ENCODE peak calls at places on chromosomes 5 and 9, in four cellular contexts. X is HepG2, I is GM12878, N is K562. W is an unnamed sample.

GRCh38 chr5:51380603-51381207 is 2.5 kb upstream of the ISL1 start:
- DNase-seq in X (peak), I (no peak), N (peak), W (no peak)

GRCh38 chr9:127136880-127137639 is 14.6 kb upstream of the ANGPTL2 start:
- DNase-seq in X (no peak), I (no peak), N (no peak), W (no peak)

GRCh38 chr9:25094518-25094917 is 548.8 kb upstream of the IZUMO3 start:
- DNase-seq in X (no peak), I (no peak), N (no peak), W (no peak)

GRCh38 chr9:35664531-35665470 is at the start of gene ARHGEF39:
- DNase-seq in X (peak), I (no peak), N (peak), W (peak)

GRCh38 chr9:122383992-122384461 is 13.2 kb downstream of the PTGS1 start:
- DNase-seq in X (no peak), I (no peak), N (no peak), W (no peak)

GRCh38 chr5:66538531-66538930 is 57.7 kb upstream of the MAST4 start:
- DNase-seq in X (no peak), I (no peak), N (no peak), W (no peak)

GRCh38 chr5:159359408-159359807 is 29.1 kb upstream of the IL12B start:
- DNase-seq in X (no peak), I (no peak), N (no peak), W (no peak)

GRCh38 chr9:115289757-115290208 is 171.8 kb upstream of the TNC start:
- DNase-seq in X (no peak), I (no peak), N (no peak), W (no peak)

GRCh38 chr5:17167171-17167891 is 50.1 kb upstream of the BASP1 start:
- DNase-seq in X (no peak), I (no peak), N (no peak), W (no peak)

GRCh38 chr5:108193021-108193795 is 188.7 kb downstream of the FBXL17 start:
- DNase-seq in X (no peak), I (no peak), N (no peak), W (no peak)

GRCh38 chr9:93667627-93668026 is 91.2 kb downstream of the PHF2 start:
- DNase-seq in X (no peak), I (no peak), N (no peak), W (no peak)

GRCh38 chr9:113611461-113612215 is 148.1 kb downstream of the RGS3 start:
- DNase-seq in X (no peak), I (no peak), N (no peak), W (no peak)

GRCh38 chr9:113633782-113634596 is 170.5 kb downstream of the RGS3 start:
- DNase-seq in X (peak), I (no peak), N (no peak), W (no peak)

GRCh38 chr9:131330814-131331600 is 41.5 kb downstream of the PLPP7 start:
- DNase-seq in X (no peak), I (no peak), N (peak), W (no peak)

GRCh38 chr9:92631452-92632211 is 38.3 kb downstream of the IPPK start:
- DNase-seq in X (no peak), I (peak), N (no peak), W (no peak)

GRCh38 chr5:23639326-23639725 is 131.9 kb downstream of the PRDM9 start:
- DNase-seq in X (no peak), I (no peak), N (no peak), W (no peak)

GRCh38 chr9:20417695-20418094 is 204.6 kb downstream of the MLLT3 start:
- DNase-seq in X (no peak), I (no peak), N (no peak), W (no peak)

GRCh38 chr5:5424736-5425135 is 2.3 kb downstream of the ICE1 start:
- DNase-seq in X (no peak), I (no peak), N (peak), W (no peak)

GRCh38 chr5:135386096-135386495 is 12.9 kb downstream of the MACROH2A1 start:
- DNase-seq in X (no peak), I (no peak), N (no peak), W (no peak)

GRCh38 chr5:128053291-128053954 is 30.1 kb upstream of the SLC12A2 start:
- DNase-seq in X (peak), I (no peak), N (no peak), W (no peak)

GRCh38 chr5:167723254-167723871 is 568.1 kb upstream of the WWC1 start:
- DNase-seq in X (peak), I (peak), N (peak), W (peak)

GRCh38 chr9:93480262-93480661 is 26.9 kb upstream of the FAM120AOS start:
- DNase-seq in X (no peak), I (no peak), N (no peak), W (no peak)

GRCh38 chr5:130138406-130139060 is 234.3 kb downstream of the CHSY3 start:
- DNase-seq in X (no peak), I (no peak), N (no peak), W (no peak)

GRCh38 chr5:130136300-130136699 is 232.0 kb downstream of the CHSY3 start:
- DNase-seq in X (no peak), I (no peak), N (no peak), W (no peak)

GRCh38 chr5:130141689-130142320 is 237.5 kb downstream of the CHSY3 start:
- DNase-seq in X (no peak), I (no peak), N (peak), W (peak)
- TF ChIP-seq SP1 in X (no peak), I (no peak), N (no peak), W (no peak)

GRCh38 chr9:4081948-4082347 is 217.9 kb downstream of the GLIS3 start:
- DNase-seq in X (no peak), I (no peak), N (no peak), W (no peak)

GRCh38 chr9:4079346-4079745 is 220.5 kb downstream of the GLIS3 start:
- DNase-seq in X (no peak), I (no peak), N (no peak), W (no peak)

GRCh38 chr9:4081549-4081895 is 218.3 kb downstream of the GLIS3 start:
- DNase-seq in X (no peak), I (no peak), N (no peak), W (no peak)

GRCh38 chr9:4079906-4080305 is 220.0 kb downstream of the GLIS3 start:
- DNase-seq in X (no peak), I (no peak), N (no peak), W (no peak)

GRCh38 chr9:4080889-4081548 is 218.8 kb downstream of the GLIS3 start:
- DNase-seq in X (no peak), I (no peak), N (no peak), W (peak)
- TF ChIP-seq BHLHE40 in X (no peak), I (no peak), N (no peak), W (no peak)

GRCh38 chr5:77993141-77993540 is 217.0 kb upstream of the TBCA start:
- DNase-seq in X (no peak), I (no peak), N (no peak), W (no peak)

GRCh38 chr5:77993799-77994318 is 217.7 kb upstream of the TBCA start:
- DNase-seq in X (no peak), I (no peak), N (no peak), W (no peak)

GRCh38 chr5:77990020-77990419 is 213.9 kb upstream of the TBCA start:
- DNase-seq in X (no peak), I (no peak), N (no peak), W (no peak)

GRCh38 chr5:77987988-77988387 is 211.8 kb upstream of the TBCA start:
- DNase-seq in X (no peak), I (no peak), N (no peak), W (no peak)

GRCh38 chr5:77991084-77991483 is 214.9 kb upstream of the TBCA start:
- DNase-seq in X (no peak), I (no peak), N (no peak), W (no peak)
- TF ChIP-seq TARDBP in X (no peak), I (no peak), N (no peak), W (no peak)

DNA sequence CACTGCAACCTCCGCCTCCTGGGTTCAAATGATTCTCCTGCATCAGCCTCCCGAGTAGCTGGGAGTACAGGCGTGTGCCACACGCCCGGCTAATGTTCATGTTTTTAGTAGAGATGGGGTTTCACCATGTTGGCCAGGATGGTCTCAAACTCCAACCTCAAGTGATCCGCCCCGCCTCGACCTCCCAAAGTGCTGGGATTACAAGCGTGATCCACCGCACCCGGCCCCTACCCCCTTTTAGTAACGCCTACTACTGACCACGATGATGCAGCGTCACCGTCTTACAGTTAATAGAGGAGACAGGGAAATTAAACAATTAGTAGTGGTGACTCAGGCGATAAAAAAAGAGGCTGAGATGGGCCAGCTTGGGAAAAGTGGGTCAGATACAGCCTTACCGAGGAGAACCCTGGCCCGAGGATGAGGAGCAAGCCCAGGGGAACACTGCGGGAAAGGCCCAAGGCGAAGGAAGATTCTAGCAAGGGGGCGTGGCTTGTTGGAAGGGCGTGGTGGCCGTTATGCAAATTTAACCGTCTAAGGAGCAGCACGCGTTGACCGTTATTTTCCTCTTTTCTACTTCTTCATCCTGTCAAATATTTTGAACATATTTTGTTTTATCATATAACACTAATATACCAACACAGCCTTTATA is 1.6 kb upstream of the SETX start:
- DNase-seq in X (no peak), I (no peak), N (no peak), W (no peak)
- TF ChIP-seq SP1 in X (no peak), I (no peak), N (no peak), W (no peak)

GRCh38 chr5:154644745-154645411 is 110.3 kb upstream of the LARP1 start:
- DNase-seq in X (peak), I (no peak), N (no peak), W (no peak)
- TF ChIP-seq BHLHE40 in X (no peak), I (no peak), N (no peak), W (no peak)

DNA sequence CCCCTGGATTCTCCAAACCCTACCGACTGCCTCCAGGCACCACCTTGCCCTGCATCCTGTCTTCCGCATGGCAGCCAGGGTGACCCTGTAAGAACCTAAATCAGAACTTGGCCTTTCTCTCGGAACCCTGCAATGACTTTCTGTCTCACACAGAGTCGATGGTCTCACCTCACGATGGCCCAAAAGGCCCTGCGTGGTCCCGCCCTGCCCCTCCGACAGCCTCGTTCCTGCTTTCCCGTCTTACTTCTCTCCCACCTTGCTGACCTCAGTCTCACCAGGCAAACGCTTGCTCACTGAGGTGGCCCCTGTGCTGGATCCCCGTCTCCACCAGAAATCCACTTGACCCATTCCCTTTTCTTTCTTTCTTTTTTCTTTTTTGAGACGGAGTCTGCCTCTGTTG is 142.7 kb upstream of the PHYKPL start:
- DNase-seq in X (no peak), I (no peak), N (no peak), W (no peak)
- TF ChIP-seq TARDBP in X (no peak), I (no peak), N (no peak), W (no peak)

GRCh38 chr5:129392681-129393080 is 67.4 kb upstream of the ADAMTS19 start:
- DNase-seq in X (no peak), I (no peak), N (no peak), W (no peak)

GRCh38 chr5:129400395-129400983 is 59.6 kb upstream of the ADAMTS19 start:
- DNase-seq in X (no peak), I (no peak), N (no peak), W (no peak)

GRCh38 chr5:129399069-129399468 is 61.0 kb upstream of the ADAMTS19 start:
- DNase-seq in X (no peak), I (no peak), N (no peak), W (no peak)

GRCh38 chr5:129398279-129398678 is 61.8 kb upstream of the ADAMTS19 start:
- DNase-seq in X (no peak), I (no peak), N (no peak), W (no peak)

DNA sequence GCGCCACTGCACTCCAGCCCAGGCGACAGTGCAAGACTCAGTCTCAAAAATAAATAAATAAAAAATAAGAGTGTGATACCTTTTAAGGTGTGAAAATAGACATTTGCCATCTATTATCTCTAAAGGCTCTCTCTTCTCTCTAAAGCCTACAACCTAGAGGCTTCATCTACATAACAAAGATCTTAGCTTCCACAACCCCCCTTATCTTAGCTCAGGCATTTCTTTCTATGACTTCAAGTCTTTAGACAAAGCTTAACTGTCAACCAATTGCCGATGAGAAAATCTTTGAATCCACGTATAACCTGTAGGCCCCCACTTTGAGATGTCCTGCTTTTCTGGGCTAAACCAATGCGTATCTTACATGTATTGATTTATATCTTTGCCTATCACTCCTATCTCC is 64.9 kb upstream of the ADAMTS19 start:
- DNase-seq in X (no peak), I (no peak), N (no peak), W (no peak)
- TF ChIP-seq SP1 in X (no peak), I (no peak), N (no peak), W (no peak)

DNA sequence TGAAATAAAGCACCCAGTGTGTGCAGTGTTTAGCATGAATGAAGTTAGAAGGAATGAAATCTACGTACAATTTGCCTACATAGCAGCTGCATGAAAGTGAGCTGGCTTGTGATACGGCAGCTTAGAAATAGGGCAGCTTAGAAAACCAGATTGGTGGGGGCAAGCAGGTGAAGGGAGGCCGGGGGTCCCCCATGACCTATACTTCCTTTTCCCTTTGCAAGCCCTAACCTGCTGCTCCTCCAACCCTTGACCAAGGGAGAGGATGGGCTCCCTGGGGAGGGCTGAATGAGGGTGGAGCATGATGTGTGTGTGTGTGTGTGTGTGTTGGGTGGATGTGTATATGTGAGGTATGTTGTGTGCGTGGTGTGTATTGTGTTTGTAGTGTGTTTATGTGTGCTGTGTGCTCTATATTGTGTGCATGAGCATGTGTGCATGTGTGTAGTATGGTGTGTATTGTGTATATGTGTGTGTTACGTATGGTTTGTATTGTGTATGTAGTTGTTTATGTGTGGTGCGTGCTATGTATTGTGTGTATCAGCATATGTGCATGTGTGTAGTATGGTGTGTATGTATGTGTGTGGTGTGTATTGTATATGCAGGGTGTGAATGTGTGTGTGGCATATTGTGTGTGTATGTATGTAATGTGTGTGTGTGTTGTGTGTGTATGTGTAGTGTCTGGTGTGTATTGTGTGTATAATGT is 72.1 kb downstream of the TENT4A start:
- DNase-seq in X (no peak), I (no peak), N (no peak), W (no peak)
- TF ChIP-seq BHLHE40 in X (no peak), I (no peak), N (no peak), W (no peak)

GRCh38 chr5:14582797-14583137 is 1.2 kb downstream of the OTULINL start:
- DNase-seq in X (no peak), I (no peak), N (no peak), W (no peak)
- TF ChIP-seq TARDBP in X (no peak), I (no peak), N (no peak), W (no peak)

GRCh38 chr5:32458799-32459400 is 14.4 kb upstream of the ZFR start:
- DNase-seq in X (peak), I (no peak), N (no peak), W (no peak)

GRCh38 chr5:32465076-32465475 is 20.5 kb upstream of the ZFR start:
- DNase-seq in X (no peak), I (no peak), N (peak), W (no peak)

GRCh38 chr5:32462618-32463017 is 18.1 kb upstream of the ZFR start:
- DNase-seq in X (no peak), I (no peak), N (no peak), W (no peak)

GRCh38 chr5:32460702-32461101 is 16.2 kb upstream of the ZFR start:
- DNase-seq in X (no peak), I (no peak), N (no peak), W (no peak)

DNA sequence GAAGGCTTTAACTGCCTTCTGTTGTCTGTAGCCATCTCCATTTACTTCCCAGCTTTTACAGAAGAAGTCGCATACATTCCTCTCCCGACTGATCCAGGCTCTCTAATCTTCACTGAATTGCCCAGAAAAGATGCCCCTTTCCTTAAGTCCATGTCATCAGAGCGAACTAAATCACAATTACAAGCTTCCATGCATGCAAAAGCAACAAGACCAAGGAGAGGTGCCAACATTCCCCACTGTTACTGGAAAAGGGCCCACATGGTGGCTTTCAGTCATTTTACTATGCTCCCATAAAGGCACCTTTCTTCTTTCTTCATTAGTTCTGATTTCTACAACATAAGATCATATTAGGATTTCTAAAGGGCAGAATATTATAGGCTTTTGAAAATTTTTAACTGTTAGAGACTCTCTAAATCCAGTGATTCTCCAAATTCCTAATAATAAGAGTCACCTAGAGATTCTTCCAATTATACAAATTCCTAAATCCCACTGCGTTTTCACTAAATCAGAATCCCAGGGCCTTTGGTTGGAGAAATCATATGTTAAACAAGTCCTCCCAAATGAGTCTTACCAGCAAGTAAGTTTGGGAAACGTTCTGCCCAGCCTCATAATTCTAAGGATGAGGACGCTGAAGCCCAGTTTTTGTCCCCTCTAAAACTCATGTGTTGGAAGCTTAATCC is 17.0 kb upstream of the ZFR start:
- DNase-seq in X (no peak), I (no peak), N (no peak), W (no peak)
- TF ChIP-seq SP1 in X (no peak), I (no peak), N (no peak), W (no peak)